ENCODE peak calls at places on chromosomes 6 and 20, in seven cellular contexts. T is EL; L is NCI-H1092 treated with DMSO at 0.1 percent for 48 hours; A is activated CD4-positive, CD25-positive, alpha-beta regulatory T cell; J is RPMI8226; E is activated T-cell treated with anti-CD3 and anti-CD28 coated beads, Interleukin-2, amount 50 U/mL, for 4 hours; U is stimulated activated CD4-positive, alpha-beta T cell treated with anti-CD3 and anti-CD28 coated beads, Interleukin-2, amount 100 ng/mL, for 24 hours. G is an unnamed sample.

GRCh38 chr6:136095961-136096360 is 154.2 kb downstream of the MTFR2 start:
- DNase-seq in T (no peak), L (no peak), A (no peak), J (no peak), E (no peak), U (no peak), G (no peak)

GRCh38 chr20:54340667-54341081 is 132.8 kb downstream of the PFDN4 start:
- DNase-seq in T (peak; percentile 69), L (no peak), A (no peak), J (no peak), E (no peak), U (no peak), G (no peak)

GRCh38 chr6:26157150-26157837 is 70.1 kb downstream of the HFE start:
- DNase-seq in T (no peak), L (peak; percentile 85), A (peak; percentile 45), J (peak; percentile 88), E (peak; percentile 36), U (peak; percentile 73), G (peak; percentile 85)

GRCh38 chr6:43035495-43036194 is 14.2 kb downstream of the RRP36 start:
- DNase-seq in T (no peak), L (no peak), A (no peak), J (no peak), E (no peak), U (no peak), G (no peak)

GRCh38 chr20:34512955-34513419 is 3.2 kb upstream of the DYNLRB1 start:
- DNase-seq in T (no peak), L (no peak), A (no peak), J (no peak), E (no peak), U (no peak), G (no peak)

GRCh38 chr6:155234687-155235543 is 28.9 kb upstream of the CLDN20 start:
- DNase-seq in T (no peak), L (no peak), A (no peak), J (no peak), E (no peak), U (no peak), G (no peak)

GRCh38 chr20:32582659-32583580 is 2.2 kb downstream of the NOL4L start:
- DNase-seq in T (peak; percentile 16), L (no peak), A (no peak), J (peak; percentile 59), E (no peak), U (peak; percentile 36), G (peak; percentile 34)

GRCh38 chr20:5621305-5621704 is 128.9 kb upstream of the SHLD1 start:
- DNase-seq in T (no peak), L (peak; percentile 96), A (no peak), J (no peak), E (no peak), U (no peak), G (no peak)

GRCh38 chr6:16712931-16713484 is 48.3 kb downstream of the ATXN1 start:
- DNase-seq in T (peak; percentile 93), L (no peak), A (no peak), J (peak; percentile 53), E (peak; percentile 28), U (peak; percentile 40), G (peak; percentile 97)

GRCh38 chr20:45341939-45342862 is 6.0 kb downstream of the SDC4 start:
- DNase-seq in T (peak; percentile 62), L (peak; percentile 42), A (no peak), J (no peak), E (no peak), U (no peak), G (peak; percentile 56)

GRCh38 chr20:15154070-15154469 is 816.7 kb upstream of the FLRT3 start:
- DNase-seq in T (no peak), L (no peak), A (no peak), J (no peak), E (no peak), U (no peak), G (no peak)

GRCh38 chr20:36777152-36777551 is 3.6 kb upstream of the DSN1 start:
- DNase-seq in T (no peak), L (no peak), A (no peak), J (peak; percentile 18), E (no peak), U (no peak), G (no peak)

GRCh38 chr6:158095031-158095430 is 73.0 kb downstream of the SERAC1 start:
- DNase-seq in T (no peak), L (no peak), A (no peak), J (no peak), E (no peak), U (no peak), G (no peak)

GRCh38 chr6:16486661-16487060 is 248.3 kb downstream of the GMPR start:
- DNase-seq in T (no peak), L (no peak), A (no peak), J (no peak), E (peak; percentile 59), U (peak; percentile 44), G (no peak)

GRCh38 chr6:7920425-7920824 is 9.8 kb upstream of the TXNDC5 start:
- DNase-seq in T (no peak), L (no peak), A (no peak), J (peak; percentile 82), E (no peak), U (no peak), G (no peak)

GRCh38 chr6:51487937-51488336 is 599.5 kb downstream of the PKHD1 start:
- DNase-seq in T (no peak), L (no peak), A (no peak), J (no peak), E (no peak), U (no peak), G (no peak)

GRCh38 chr20:10369723-10370090 is 64.3 kb downstream of the MKKS start:
- DNase-seq in T (peak; percentile 45), L (no peak), A (no peak), J (peak; percentile 6), E (no peak), U (no peak), G (peak; percentile 49)

GRCh38 chr6:133707456-133707855 is 181.5 kb upstream of the TCF21 start:
- DNase-seq in T (peak; percentile 91), L (no peak), A (no peak), J (no peak), E (no peak), U (no peak), G (peak; percentile 91)

G was measured in ELR.